ENCODE peak calls at places on chromosomes 7 and 10, in four cellular contexts. One of them, this sample, is unnamed.

GRCh38 chr10:70779685-70780369 is 5.3 kb downstream of the TBATA start:
- DNase-seq in kidney glomerular epithelial cell: no peak
- DNase-seq in ELF-1: no peak
- DNase-seq in IMR-90: no peak
- DNase-seq in this sample: no peak

GRCh38 chr7:49771427-49772176 is 1.8 kb upstream of the VWC2 start:
- DNase-seq in kidney glomerular epithelial cell: no peak
- DNase-seq in IMR-90: no peak
- DNase-seq in ELF-1: no peak
- DNase-seq in this sample: no peak

GRCh38 chr10:93917064-93917391 is 23.2 kb downstream of the SLC35G1 start:
- DNase-seq in kidney glomerular epithelial cell: no peak
- DNase-seq in IMR-90: no peak
- DNase-seq in ELF-1: no peak
- DNase-seq in this sample: no peak

GRCh38 chr7:25028370-25028971 is 48.5 kb upstream of the OSBPL3 start:
- DNase-seq in IMR-90: peak
- DNase-seq in ELF-1: peak
- DNase-seq in kidney glomerular epithelial cell: peak
- DNase-seq in this sample: peak

GRCh38 chr10:59622320-59622901 is 87.2 kb downstream of the SLC16A9 start:
- DNase-seq in IMR-90: peak
- DNase-seq in kidney glomerular epithelial cell: peak
- DNase-seq in ELF-1: peak
- DNase-seq in this sample: peak

GRCh38 chr10:24374134-24374915 is 165.4 kb downstream of the KIAA1217 start:
- DNase-seq in kidney glomerular epithelial cell: no peak
- DNase-seq in ELF-1: no peak
- DNase-seq in IMR-90: peak
- DNase-seq in this sample: peak

GRCh38 chr10:34808789-34809745 is 6.0 kb downstream of the PARD3 start:
- DNase-seq in ELF-1: peak
- DNase-seq in IMR-90: peak
- DNase-seq in kidney glomerular epithelial cell: peak
- DNase-seq in this sample: peak

GRCh38 chr10:91163269-91163708 is 57.2 kb upstream of the PCGF5 start:
- DNase-seq in kidney glomerular epithelial cell: peak
- DNase-seq in ELF-1: peak
- DNase-seq in IMR-90: peak
- DNase-seq in this sample: peak

GRCh38 chr7:50205011-50205410 is 99.5 kb upstream of the IKZF1 start:
- DNase-seq in ELF-1: no peak
- DNase-seq in kidney glomerular epithelial cell: no peak
- DNase-seq in IMR-90: no peak
- DNase-seq in this sample: no peak

GRCh38 chr10:4704034-4704545 is 121.9 kb upstream of the AKR1E2 start:
- DNase-seq in ELF-1: no peak
- DNase-seq in IMR-90: peak
- DNase-seq in kidney glomerular epithelial cell: peak
- DNase-seq in this sample: peak

GRCh38 chr7:34748244-34749039 is 90.4 kb downstream of the NPSR1 start:
- DNase-seq in ELF-1: peak
- DNase-seq in kidney glomerular epithelial cell: peak
- DNase-seq in IMR-90: peak
- DNase-seq in this sample: peak

GRCh38 chr10:11329055-11329673 is 282.3 kb downstream of the USP6NL start:
- DNase-seq in ELF-1: no peak
- DNase-seq in IMR-90: no peak
- DNase-seq in kidney glomerular epithelial cell: no peak
- DNase-seq in this sample: no peak

GRCh38 chr10:103295391-103296044 is 18.6 kb downstream of the INA start:
- DNase-seq in ELF-1: no peak
- DNase-seq in kidney glomerular epithelial cell: peak
- DNase-seq in IMR-90: peak
- DNase-seq in this sample: peak

GRCh38 chr7:120742370-120742769 is 115.6 kb downstream of the TSPAN12 start:
- DNase-seq in IMR-90: no peak
- DNase-seq in kidney glomerular epithelial cell: no peak
- DNase-seq in ELF-1: peak
- DNase-seq in this sample: no peak

GRCh38 chr10:50439806-50440205 is 183.9 kb downstream of the SGMS1 start:
- DNase-seq in ELF-1: no peak
- DNase-seq in IMR-90: peak
- DNase-seq in kidney glomerular epithelial cell: no peak
- DNase-seq in this sample: peak

GRCh38 chr10:118917701-118918100 is 111.8 kb upstream of the NANOS1 start:
- DNase-seq in kidney glomerular epithelial cell: no peak
- DNase-seq in ELF-1: no peak
- DNase-seq in IMR-90: no peak
- DNase-seq in this sample: no peak